ENCODE peak calls at places on chromosome 1, in ten cellular contexts. K is EH; B is activated CD8-positive, alpha-beta memory T cell treated with anti-CD3 and anti-CD28 coated beads for 4 hours; V is T-cell; Z is fibroblast of lung; W is dermis blood vessel endothelial cell; E is activated naive CD4-positive, alpha-beta T cell treated with anti-CD3 and anti-CD28 coated beads, Interleukin-2, amount 50 U/mL, for 72 hours; C is activated naive CD8-positive, alpha-beta T cell treated with anti-CD3 and anti-CD28 coated beads for 36 hours; F is pancreas; X is T47D. R is an unnamed sample.
A peak's percentile ranks its signal among the peaks of the same experiment; 100 is the strongest.

GRCh38 chr1:94120591-94120901 is 402 bp downstream of the ABCA4 start:
- DNase-seq in W (no peak), E (no peak), F (no peak), V (no peak), B (no peak), X (no peak), K (no peak), C (no peak), Z (no peak), R (no peak)

GRCh38 chr1:43933386-43934278 is at the start of gene ARTN:
- DNase-seq in X (peak; percentile 55), B (no peak), W (peak; percentile 16), E (no peak), Z (no peak), C (no peak), V (no peak), F (peak; percentile 64), K (peak; percentile 42), R (no peak)

GRCh38 chr1:240245629-240246020 is 153.9 kb downstream of the FMN2 start:
- DNase-seq in E (no peak), Z (no peak), V (no peak), X (no peak), K (peak; percentile 82), C (no peak), F (no peak), B (no peak), W (no peak), R (no peak)

GRCh38 chr1:193019442-193020026 is 39.6 kb downstream of the UCHL5 start:
- DNase-seq in Z (peak; percentile 80), B (no peak), X (peak; percentile 76), F (no peak), W (peak; percentile 79), E (no peak), C (no peak), V (no peak), K (peak; percentile 62), R (no peak)

GRCh38 chr1:174788981-174789380 is 210.8 kb upstream of the CACYBP start:
- DNase-seq in V (no peak), F (no peak), W (no peak), E (no peak), C (no peak), Z (peak; percentile 59), X (no peak), B (no peak), K (peak; percentile 90), R (no peak)

GRCh38 chr1:30185313-30185712 is 538.1 kb downstream of the MATN1 start:
- DNase-seq in C (no peak), Z (no peak), W (no peak), E (no peak), F (no peak), V (no peak), X (no peak), K (no peak), B (no peak), R (no peak)

GRCh38 chr1:189131576-189131975 is 1346.1 kb downstream of the BRINP3 start:
- DNase-seq in C (no peak), F (no peak), X (no peak), B (no peak), Z (no peak), K (no peak), E (no peak), W (no peak), V (no peak), R (no peak)

GRCh38 chr1:161727343-161727924 is 6.1 kb downstream of the FCRLB start:
- DNase-seq in W (no peak), V (peak; percentile 10), B (no peak), F (no peak), K (peak; percentile 86), X (no peak), C (peak; percentile 52), Z (peak; percentile 55), E (no peak), R (peak; percentile 19)

GRCh38 chr1:223716302-223716862 is 4.0 kb downstream of the CAPN2 start:
- DNase-seq in E (no peak), F (no peak), X (no peak), B (no peak), V (peak; percentile 32), K (peak; percentile 79), W (no peak), C (peak; percentile 53), Z (no peak), R (peak; percentile 63)

GRCh38 chr1:100736324-100736723 is 16.8 kb downstream of the VCAM1 start:
- DNase-seq in C (no peak), W (peak; percentile 39), E (no peak), K (peak; percentile 40), V (no peak), Z (peak; percentile 58), F (no peak), B (no peak), X (no peak), R (no peak)

R was measured in activated effector memory CD4-positive, alpha-beta T cell treated with Interleukin-2 at 50 U/mL for 16 hours.